ENCODE peak calls at places on chromosomes 1 and 21, in four cellular contexts. F is A549, P is omental fat pad, R is tibial artery. B is an unnamed sample.

GRCh38 chr1:43205671-43206070 is 33.5 kb downstream of the CFAP57 start:
- DNase-seq in F (no peak), R (no peak), P (no peak), B (no peak)

GRCh38 chr1:109252167-109252892 is 3.0 kb downstream of the CELSR2 start:
- DNase-seq in R (no peak), F (no peak), P (no peak), B (peak; percentile 13)

GRCh38 chr1:240030236-240030635 is 61.4 kb upstream of the FMN2 start:
- DNase-seq in F (no peak), R (no peak), P (no peak), B (no peak)

GRCh38 chr1:6577831-6578525 is 1.8 kb upstream of the ZBTB48 start:
- DNase-seq in F (no peak), R (no peak), P (no peak), B (no peak)

GRCh38 chr1:184270556-184270955 is 116.3 kb upstream of the C1orf21 start:
- DNase-seq in P (no peak), F (no peak), R (no peak), B (no peak)

GRCh38 chr1:55584521-55585401 is 369.6 kb upstream of the USP24 start:
- DNase-seq in R (peak; percentile 53), P (no peak), F (peak; percentile 18), B (no peak)

GRCh38 chr21:44694776-44695175 is 2.2 kb upstream of the KRTAP10-12 start:
- DNase-seq in R (no peak), F (no peak), P (no peak), B (no peak)

GRCh38 chr1:156154317-156154749 is 948 bp downstream of the SEMA4A start:
- DNase-seq in P (no peak), F (no peak), R (no peak), B (peak; percentile 79)

GRCh38 chr1:151909167-151910149 is at the start of gene THEM4:
- DNase-seq in R (peak; percentile 97), P (peak; percentile 88), F (peak; percentile 99), B (peak; percentile 97)

GRCh38 chr1:188170446-188170845 is 1341.7 kb downstream of the PLA2G4A start:
- DNase-seq in R (no peak), P (no peak), F (no peak), B (no peak)

GRCh38 chr1:205972081-205972480 is 28.8 kb upstream of the SLC26A9 start:
- DNase-seq in R (no peak), P (no peak), F (no peak), B (no peak)

GRCh38 chr1:241061062-241061461 is 295.9 kb downstream of the RGS7 start:
- DNase-seq in F (no peak), R (no peak), P (no peak), B (no peak)

GRCh38 chr1:38615680-38616079 is 243.9 kb downstream of the RRAGC start:
- DNase-seq in P (no peak), F (no peak), R (no peak), B (no peak)

GRCh38 chr1:235329139-235329808 is 904 bp downstream of the GGPS1 start:
- DNase-seq in P (no peak), R (no peak), F (peak; percentile 50), B (peak; percentile 44)

GRCh38 chr1:5927506-5928370 is 64.5 kb downstream of the NPHP4 start:
- DNase-seq in R (no peak), P (no peak), F (no peak), B (no peak)

GRCh38 chr1:172321429-172321828 is 99.1 kb upstream of the C1orf105 start:
- DNase-seq in R (peak; percentile 26), F (peak; percentile 65), P (no peak), B (no peak)

GRCh38 chr1:117656202-117656641 is 50.4 kb downstream of the TENT5C start:
- DNase-seq in P (no peak), R (no peak), F (no peak), B (peak; percentile 58)

GRCh38 chr1:110879758-110880606 is 7.0 kb downstream of the CD53 start:
- DNase-seq in P (no peak), R (no peak), F (no peak), B (peak; percentile 50)

GRCh38 chr1:29342351-29342750 is 106.0 kb downstream of the PTPRU start:
- DNase-seq in R (no peak), F (no peak), P (no peak), B (no peak)

GRCh38 chr1:56585985-56586384 is 6.6 kb upstream of the PLPP3 start:
- DNase-seq in F (no peak), R (no peak), P (no peak), B (no peak)

GRCh38 chr1:246063013-246063616 is 444.0 kb downstream of the SMYD3 start:
- DNase-seq in P (no peak), R (no peak), F (no peak), B (no peak)

GRCh38 chr1:65009724-65010420 is 43.5 kb upstream of the JAK1 start:
- DNase-seq in P (no peak), F (no peak), R (no peak), B (no peak)

GRCh38 chr1:184283999-184284398 is 102.8 kb upstream of the C1orf21 start:
- DNase-seq in P (no peak), R (no peak), F (no peak), B (no peak)

GRCh38 chr1:205524794-205525101 is 20.3 kb downstream of the CDK18 start:
- DNase-seq in R (no peak), P (no peak), F (no peak), B (no peak)

GRCh38 chr1:243601720-243602119 is 248.3 kb downstream of the AKT3 start:
- DNase-seq in R (no peak), P (no peak), F (peak; percentile 12), B (no peak)

GRCh38 chr1:219733511-219733910 is 120.6 kb upstream of the ZC3H11B start:
- DNase-seq in R (no peak), P (no peak), F (no peak), B (no peak)

GRCh38 chr1:66166746-66167145 is 367.2 kb upstream of the SGIP1 start:
- DNase-seq in F (no peak), P (no peak), R (no peak), B (no peak)

GRCh38 chr1:236147068-236147467 is 4.7 kb downstream of the GPR137B start:
- DNase-seq in P (no peak), F (no peak), R (peak; percentile 41), B (no peak)

GRCh38 chr1:18091660-18092446 is 15.7 kb upstream of the IGSF21 start:
- DNase-seq in R (peak; percentile 72), P (no peak), F (no peak), B (no peak)

GRCh38 chr1:61491497-61491896 is 233.4 kb downstream of the TM2D1 start:
- DNase-seq in F (no peak), P (no peak), R (no peak), B (no peak)

GRCh38 chr1:40044065-40044575 is 3.6 kb downstream of the CAP1 start:
- DNase-seq in P (no peak), F (no peak), R (no peak), B (no peak)

GRCh38 chr21:45080639-45081414 is 6.4 kb downstream of the ADARB1 start:
- DNase-seq in F (no peak), R (no peak), P (no peak), B (no peak)

GRCh38 chr1:102262994-102263393 is 266.3 kb upstream of the OLFM3 start:
- DNase-seq in P (no peak), R (no peak), F (no peak), B (no peak)

GRCh38 chr1:72000809-72001208 is 281.5 kb downstream of the NEGR1 start:
- DNase-seq in P (no peak), F (peak; percentile 28), R (no peak), B (no peak)

GRCh38 chr1:26910343-26911160 is 3.2 kb downstream of the NR0B2 start:
- DNase-seq in R (no peak), F (no peak), P (no peak), B (no peak)

GRCh38 chr1:58874757-58875755 is 91.2 kb upstream of the JUN start:
- DNase-seq in P (no peak), R (peak; percentile 41), F (no peak), B (no peak)

GRCh38 chr21:34363733-34364132 is at the start of gene KCNE2:
- DNase-seq in P (no peak), F (no peak), R (no peak), B (no peak)

GRCh38 chr21:34360488-34361241 is 3.1 kb upstream of the KCNE2 start:
- DNase-seq in R (no peak), F (no peak), P (no peak), B (no peak)

GRCh38 chr21:34364921-34365320 is 1.1 kb downstream of the KCNE2 start:
- DNase-seq in P (no peak), F (no peak), R (no peak), B (no peak)

GRCh38 chr21:34362670-34363069 is 1.1 kb upstream of the KCNE2 start:
- DNase-seq in F (no peak), R (no peak), P (no peak), B (no peak)

DNA sequence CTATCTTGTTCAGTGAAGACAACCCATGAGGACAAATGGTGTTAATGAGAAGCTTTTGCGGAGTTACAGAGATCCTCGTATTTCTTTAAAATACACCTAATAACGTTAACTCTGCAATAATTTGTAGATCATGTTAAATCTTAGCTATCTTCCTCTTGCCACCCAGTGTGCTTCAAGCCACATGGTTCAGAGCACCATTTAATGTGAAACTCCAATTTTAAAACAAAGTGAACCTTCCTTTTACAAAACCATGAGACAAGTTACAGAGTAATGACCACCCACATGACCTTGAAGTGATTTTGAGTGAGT is 1.7 kb upstream of the KCNE2 start:
- DNase-seq in P (no peak), F (no peak), R (no peak), B (no peak)
- TF ChIP-seq CTCF in P (no peak), F (no peak), R (no peak), B (no peak)

DNA sequence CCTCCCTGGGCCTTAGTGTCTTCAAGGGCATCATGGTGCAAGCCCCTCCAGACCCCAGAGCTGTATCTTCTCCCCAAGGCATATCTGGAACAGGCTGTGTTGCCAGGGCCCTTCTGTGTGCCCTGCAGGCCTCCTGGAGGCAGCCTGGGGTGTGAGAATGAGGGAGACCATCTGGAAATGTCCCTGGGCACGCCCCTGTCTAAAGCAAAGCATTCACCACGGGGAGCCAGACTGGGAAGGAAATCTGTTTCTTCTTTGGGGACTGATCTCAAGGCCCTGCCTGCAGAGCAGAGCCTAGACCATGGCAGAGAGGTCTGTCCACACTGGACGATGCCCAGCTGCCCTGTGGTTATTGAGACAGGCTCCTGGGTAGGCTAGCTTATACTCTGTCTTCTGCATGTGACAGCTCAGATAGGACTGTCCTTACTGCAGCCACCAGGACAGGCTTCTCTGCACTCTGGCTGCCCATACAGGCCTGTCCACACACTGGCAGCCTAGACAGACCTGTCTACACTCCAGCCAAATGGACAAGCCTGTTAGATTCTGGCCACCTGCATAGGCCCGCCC is 24.6 kb downstream of the PODN start:
- DNase-seq in P (no peak), R (no peak), F (no peak), B (no peak)
- TF ChIP-seq CTCF in P (no peak), R (no peak), F (no peak), B (no peak)

DNA sequence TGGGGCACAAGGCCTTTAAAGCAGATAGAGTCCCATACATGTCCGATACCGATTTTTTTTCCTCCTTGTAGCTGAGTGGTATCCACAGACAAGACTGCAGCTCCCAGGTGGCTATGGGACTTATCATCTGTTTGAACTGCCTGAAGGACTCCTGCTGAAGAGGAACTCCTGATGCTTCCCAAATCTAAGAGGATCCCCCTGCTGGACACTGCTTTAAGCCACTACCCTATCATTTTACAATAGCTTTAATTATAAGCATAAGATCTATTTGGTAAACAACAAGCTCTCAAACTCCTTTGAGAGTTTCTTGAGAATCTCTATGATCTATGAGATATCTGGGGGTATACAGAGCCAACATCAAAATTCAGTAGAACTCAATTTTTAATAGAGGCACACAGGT is 11.7 kb downstream of the NDC1 start:
- DNase-seq in P (no peak), F (peak; percentile 25), R (no peak), B (no peak)
- TF ChIP-seq CTCF in P (no peak), F (no peak), R (no peak), B (no peak)

GRCh38 chr1:214076004-214076320 is 88.2 kb downstream of the PROX1 start:
- DNase-seq in R (no peak), P (no peak), F (no peak), B (no peak)
- TF ChIP-seq CTCF in R (no peak), P (no peak), F (no peak), B (no peak)

B was measured in GM20000.